ENCODE peak calls at places on chromosome 22, in six cellular contexts. One of them, this sample, is unnamed.

GRCh38 chr22:49571326-49571725 is 256.3 kb downstream of the BRD1 start:
- DNase-seq in A549: no peak
- DNase-seq in AG04450: no peak
- DNase-seq in astrocyte of the spinal cord: no peak
- DNase-seq in upper lobe of left lung: peak
- DNase-seq in heart right ventricle: no peak
- DNase-seq in this sample: no peak

GRCh38 chr22:43159484-43160178 is 8.3 kb downstream of the TSPO start:
- DNase-seq in A549: no peak
- DNase-seq in AG04450: no peak
- DNase-seq in astrocyte of the spinal cord: no peak
- DNase-seq in upper lobe of left lung: no peak
- DNase-seq in heart right ventricle: no peak
- DNase-seq in this sample: no peak

GRCh38 chr22:48825802-48826520 is 1001.7 kb downstream of the BRD1 start:
- DNase-seq in A549: no peak
- DNase-seq in AG04450: no peak
- DNase-seq in astrocyte of the spinal cord: no peak
- DNase-seq in upper lobe of left lung: no peak
- DNase-seq in heart right ventricle: no peak
- DNase-seq in this sample: no peak

GRCh38 chr22:38289583-38290082 is 16.8 kb upstream of the TMEM184B start:
- DNase-seq in A549: no peak
- DNase-seq in AG04450: no peak
- DNase-seq in astrocyte of the spinal cord: no peak
- DNase-seq in upper lobe of left lung: no peak
- DNase-seq in heart right ventricle: no peak
- DNase-seq in this sample: no peak

GRCh38 chr22:23909258-23909898 is 15.2 kb downstream of the MIF start:
- DNase-seq in A549: no peak
- DNase-seq in AG04450: no peak
- DNase-seq in astrocyte of the spinal cord: no peak
- DNase-seq in upper lobe of left lung: no peak
- DNase-seq in heart right ventricle: no peak
- DNase-seq in this sample: no peak

GRCh38 chr22:50607366-50608020 is 6.9 kb downstream of the MAPK8IP2 start:
- DNase-seq in A549: no peak
- DNase-seq in AG04450: no peak
- DNase-seq in astrocyte of the spinal cord: no peak
- DNase-seq in upper lobe of left lung: no peak
- DNase-seq in heart right ventricle: no peak
- DNase-seq in this sample: no peak

GRCh38 chr22:24160546-24160945 is 20.7 kb upstream of the SUSD2 start:
- DNase-seq in A549: no peak
- DNase-seq in AG04450: no peak
- DNase-seq in astrocyte of the spinal cord: no peak
- DNase-seq in upper lobe of left lung: no peak
- DNase-seq in heart right ventricle: no peak
- DNase-seq in this sample: no peak

GRCh38 chr22:42764895-42765363 is 44.3 kb upstream of the A4GALT start:
- DNase-seq in A549: no peak
- DNase-seq in AG04450: no peak
- DNase-seq in astrocyte of the spinal cord: no peak
- DNase-seq in upper lobe of left lung: peak
- DNase-seq in heart right ventricle: no peak
- DNase-seq in this sample: no peak

GRCh38 chr22:38214248-38215056 is 12.7 kb downstream of the MAFF start:
- DNase-seq in A549: no peak
- DNase-seq in AG04450: no peak
- DNase-seq in astrocyte of the spinal cord: peak
- DNase-seq in upper lobe of left lung: peak
- DNase-seq in heart right ventricle: peak
- DNase-seq in this sample: no peak

DNA sequence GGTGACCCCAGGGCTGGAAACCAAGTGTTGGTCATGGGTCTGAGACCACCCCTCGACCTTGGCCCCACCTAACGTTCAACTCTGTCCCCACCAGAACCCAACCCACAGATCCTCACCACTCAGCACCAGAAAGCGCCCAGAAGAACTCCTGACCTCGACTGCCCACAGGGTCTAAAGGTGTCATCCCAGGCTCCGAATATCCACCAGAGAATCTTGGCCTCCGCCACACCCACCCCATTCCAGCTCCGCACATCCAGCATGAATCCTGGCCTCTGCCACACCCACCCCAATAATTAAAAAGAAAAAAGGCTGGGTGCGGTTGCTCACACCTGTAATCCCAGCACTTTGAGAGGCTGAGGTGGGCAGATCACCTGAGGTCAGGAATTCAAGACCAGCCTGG is 1.3 kb downstream of the CERK start:
- DNase-seq in A549: no peak
- DNase-seq in AG04450: no peak
- DNase-seq in astrocyte of the spinal cord: no peak
- DNase-seq in upper lobe of left lung: no peak
- DNase-seq in heart right ventricle: no peak
- DNase-seq in this sample: no peak
- H3K4me3 ChIP-seq in A549: peak
- H3K4me3 ChIP-seq in AG04450: peak
- H3K4me3 ChIP-seq in astrocyte of the spinal cord: peak
- H3K4me3 ChIP-seq in upper lobe of left lung: peak
- H3K4me3 ChIP-seq in heart right ventricle: peak
- H3K4me3 ChIP-seq in this sample: peak

GRCh38 chr22:36471341-36471821 is 10.1 kb downstream of the TXN2 start:
- DNase-seq in A549: no peak
- DNase-seq in AG04450: no peak
- DNase-seq in astrocyte of the spinal cord: peak
- DNase-seq in upper lobe of left lung: no peak
- DNase-seq in heart right ventricle: no peak
- DNase-seq in this sample: no peak

GRCh38 chr22:36470994-36471331 is 10.5 kb downstream of the TXN2 start:
- DNase-seq in A549: no peak
- DNase-seq in AG04450: no peak
- DNase-seq in astrocyte of the spinal cord: peak
- DNase-seq in upper lobe of left lung: no peak
- DNase-seq in heart right ventricle: no peak
- DNase-seq in this sample: no peak

GRCh38 chr22:36472689-36473088 is 8.8 kb downstream of the TXN2 start:
- DNase-seq in A549: no peak
- DNase-seq in AG04450: no peak
- DNase-seq in astrocyte of the spinal cord: no peak
- DNase-seq in upper lobe of left lung: no peak
- DNase-seq in heart right ventricle: no peak
- DNase-seq in this sample: no peak

GRCh38 chr22:36469094-36469710 is 12.2 kb downstream of the TXN2 start:
- DNase-seq in A549: no peak
- DNase-seq in AG04450: no peak
- DNase-seq in astrocyte of the spinal cord: peak
- DNase-seq in upper lobe of left lung: no peak
- DNase-seq in heart right ventricle: no peak
- DNase-seq in this sample: no peak

DNA sequence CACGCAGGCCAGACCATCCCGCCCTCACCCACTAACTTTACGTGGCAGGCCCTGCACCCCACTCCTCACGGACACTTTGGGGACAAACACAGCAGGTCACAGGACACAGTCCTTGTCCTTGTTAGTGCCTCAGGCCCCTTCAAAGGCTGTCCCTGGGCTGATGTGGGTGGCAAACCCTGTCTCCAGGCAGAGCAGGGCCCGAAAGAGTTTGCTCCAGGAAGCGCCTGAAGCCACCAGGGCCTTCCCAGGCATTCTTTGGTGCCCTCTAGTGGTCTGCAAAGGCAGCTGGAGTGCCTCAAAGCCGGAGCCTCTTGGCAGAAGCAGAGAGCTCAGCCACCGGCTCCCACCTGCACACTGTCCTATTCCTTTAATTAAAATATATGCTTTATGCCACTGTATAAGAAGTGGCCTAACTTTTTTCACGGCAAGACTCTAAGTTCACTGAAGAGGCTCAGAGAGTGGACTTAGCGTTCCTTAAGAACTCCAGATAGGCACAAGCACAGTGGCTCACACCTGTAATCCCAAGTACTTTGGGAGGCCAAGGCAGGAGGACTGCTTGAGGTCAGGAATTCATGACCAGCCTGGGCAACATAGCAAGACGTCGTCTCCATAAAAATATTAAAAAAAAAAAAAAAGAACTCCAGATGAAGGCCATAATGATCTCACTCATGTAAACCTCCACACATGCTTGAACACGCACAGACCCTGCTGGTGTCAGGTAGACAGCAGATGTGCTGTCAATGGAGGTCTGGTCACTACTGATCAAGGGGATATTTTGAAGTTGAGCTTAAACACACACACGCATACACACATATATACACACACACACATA is 11.1 kb downstream of the TXN2 start:
- DNase-seq in A549: peak
- DNase-seq in AG04450: peak
- DNase-seq in astrocyte of the spinal cord: peak
- DNase-seq in upper lobe of left lung: no peak
- DNase-seq in heart right ventricle: peak
- DNase-seq in this sample: no peak
- H3K4me3 ChIP-seq in A549: no peak
- H3K4me3 ChIP-seq in AG04450: no peak
- H3K4me3 ChIP-seq in astrocyte of the spinal cord: no peak
- H3K4me3 ChIP-seq in upper lobe of left lung: no peak
- H3K4me3 ChIP-seq in heart right ventricle: no peak
- H3K4me3 ChIP-seq in this sample: no peak

GRCh38 chr22:46245515-46245914 is 4.6 kb downstream of the CDPF1 start:
- DNase-seq in A549: no peak
- DNase-seq in AG04450: no peak
- DNase-seq in astrocyte of the spinal cord: no peak
- DNase-seq in upper lobe of left lung: no peak
- DNase-seq in heart right ventricle: peak
- DNase-seq in this sample: no peak
- H3K4me3 ChIP-seq in A549: no peak
- H3K4me3 ChIP-seq in AG04450: no peak
- H3K4me3 ChIP-seq in astrocyte of the spinal cord: no peak
- H3K4me3 ChIP-seq in upper lobe of left lung: no peak
- H3K4me3 ChIP-seq in heart right ventricle: no peak
- H3K4me3 ChIP-seq in this sample: no peak

DNA sequence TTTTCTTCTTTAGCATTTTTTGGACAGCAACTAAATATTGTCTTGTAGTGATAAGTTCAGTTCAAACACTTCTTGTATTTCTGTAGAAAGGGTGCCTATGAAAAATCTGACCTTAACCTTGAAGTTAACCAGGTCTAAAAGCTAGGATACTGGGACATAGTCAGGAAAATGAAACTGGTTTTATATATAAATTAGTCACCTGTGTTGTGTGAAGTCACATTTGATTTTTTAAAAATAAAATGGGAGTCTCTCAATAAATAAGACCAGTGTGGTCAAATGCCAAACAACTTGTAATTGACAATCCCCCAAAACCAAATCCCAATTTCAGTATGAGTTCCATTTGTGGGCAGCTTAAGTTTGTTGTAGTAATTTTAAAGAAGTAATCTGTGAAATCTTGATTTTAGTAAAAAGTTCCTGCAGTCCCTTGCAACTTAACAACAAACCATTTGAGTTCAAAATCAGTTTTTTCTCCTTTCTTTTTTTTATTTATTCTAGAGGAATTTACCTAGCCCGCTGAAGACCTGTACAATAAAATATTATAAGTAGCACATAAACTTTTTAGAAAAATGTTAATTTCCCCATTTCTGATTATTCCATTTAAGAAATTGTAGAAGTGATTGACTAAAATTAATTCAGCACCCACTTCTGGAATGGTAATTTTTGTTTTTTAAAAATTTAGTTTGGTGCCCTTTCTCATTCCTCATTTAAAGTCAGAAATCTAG is 84.4 kb upstream of the PPARA start:
- DNase-seq in A549: no peak
- DNase-seq in AG04450: no peak
- DNase-seq in astrocyte of the spinal cord: peak
- DNase-seq in upper lobe of left lung: no peak
- DNase-seq in heart right ventricle: no peak
- DNase-seq in this sample: no peak
- H3K4me3 ChIP-seq in A549: peak
- H3K4me3 ChIP-seq in AG04450: no peak
- H3K4me3 ChIP-seq in astrocyte of the spinal cord: no peak
- H3K4me3 ChIP-seq in upper lobe of left lung: no peak
- H3K4me3 ChIP-seq in heart right ventricle: no peak
- H3K4me3 ChIP-seq in this sample: no peak

GRCh38 chr22:19715286-19715939 is 1.1 kb downstream of the SEPTIN5 start:
- DNase-seq in A549: no peak
- DNase-seq in AG04450: no peak
- DNase-seq in astrocyte of the spinal cord: no peak
- DNase-seq in upper lobe of left lung: peak
- DNase-seq in heart right ventricle: no peak
- DNase-seq in this sample: no peak
- H3K4me3 ChIP-seq in A549: peak
- H3K4me3 ChIP-seq in AG04450: peak
- H3K4me3 ChIP-seq in astrocyte of the spinal cord: peak
- H3K4me3 ChIP-seq in upper lobe of left lung: no peak
- H3K4me3 ChIP-seq in heart right ventricle: no peak
- H3K4me3 ChIP-seq in this sample: peak

DNA sequence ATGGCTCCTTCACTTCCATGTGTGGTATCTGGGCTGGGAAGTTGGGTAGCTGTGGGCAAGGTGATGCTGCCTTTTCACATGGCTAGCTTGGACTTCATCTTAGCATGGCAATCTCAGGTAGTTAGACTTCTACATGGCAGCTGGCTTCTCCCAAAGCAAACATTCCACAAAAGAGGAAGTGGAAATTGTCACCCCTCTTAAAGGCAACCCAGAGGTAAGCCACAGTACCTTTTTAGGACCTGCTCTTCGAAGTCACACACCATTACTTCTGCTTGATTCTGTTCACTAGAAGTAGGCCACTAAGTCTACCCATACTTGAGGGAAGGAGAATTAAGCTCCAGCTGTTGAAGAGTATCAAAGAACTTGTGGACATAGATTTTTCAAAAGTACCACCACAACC is 25.9 kb downstream of the TUG1 start:
- DNase-seq in A549: no peak
- DNase-seq in AG04450: no peak
- DNase-seq in astrocyte of the spinal cord: no peak
- DNase-seq in upper lobe of left lung: no peak
- DNase-seq in heart right ventricle: no peak
- DNase-seq in this sample: no peak
- H3K4me3 ChIP-seq in A549: no peak
- H3K4me3 ChIP-seq in AG04450: no peak
- H3K4me3 ChIP-seq in astrocyte of the spinal cord: no peak
- H3K4me3 ChIP-seq in upper lobe of left lung: no peak
- H3K4me3 ChIP-seq in heart right ventricle: no peak
- H3K4me3 ChIP-seq in this sample: no peak

This sample was measured in retinal pigment epithelial cell.